ENCODE peak calls at places on chromosomes 3 and 15, in four cellular contexts. B is activated CD8-positive, alpha-beta memory T cell treated with anti-CD3 and anti-CD28 coated beads for 48 hours; Y is psoas muscle; H is kidney glomerular epithelial cell. N is an unnamed sample.

GRCh38 chr3:51024765-51025681 is 350.3 kb downstream of the DOCK3 start:
- DNase-seq in B (peak; percentile 13), Y (no peak), H (no peak), N (peak; percentile 21)

GRCh38 chr3:127377801-127378442 is 90.1 kb upstream of the PRR20G start:
- DNase-seq in B (no peak), Y (no peak), H (no peak), N (no peak)

GRCh38 chr3:99666201-99666600 is 27.8 kb downstream of the COL8A1 start:
- DNase-seq in B (no peak), Y (no peak), H (peak; percentile 51), N (no peak)

GRCh38 chr3:184333700-184334099 is 3.7 kb upstream of the FAM131A start:
- DNase-seq in B (no peak), Y (no peak), H (no peak), N (no peak)

GRCh38 chr3:147886889-147887288 is 477.7 kb downstream of the ZIC1 start:
- DNase-seq in B (no peak), Y (no peak), H (no peak), N (no peak)

GRCh38 chr3:16148783-16149182 is 25.7 kb upstream of the GALNT15 start:
- DNase-seq in B (no peak), Y (peak; percentile 69), H (peak; percentile 79), N (no peak)

GRCh38 chr3:107429330-107430181 is 52.3 kb downstream of the CCDC54 start:
- DNase-seq in B (peak; percentile 22), Y (peak; percentile 79), H (peak; percentile 71), N (peak; percentile 66)

GRCh38 chr3:186121271-186121670 is 12.4 kb upstream of the ETV5 start:
- DNase-seq in B (no peak), Y (no peak), H (no peak), N (no peak)

GRCh38 chr3:124057453-124057852 is 65.5 kb upstream of the ROPN1 start:
- DNase-seq in B (no peak), Y (peak; percentile 20), H (no peak), N (no peak)

GRCh38 chr3:34646911-34647465 is 848.6 kb downstream of the PDCD6IP start:
- DNase-seq in B (no peak), Y (no peak), H (no peak), N (no peak)

GRCh38 chr3:63096248-63097058 is 181.7 kb upstream of the SYNPR start:
- DNase-seq in B (no peak), Y (no peak), H (no peak), N (no peak)

GRCh38 chr3:14779069-14779685 is 39.6 kb upstream of the FGD5 start:
- DNase-seq in B (no peak), Y (no peak), H (no peak), N (no peak)

GRCh38 chr3:102132370-102132769 is 283.1 kb downstream of the NFKBIZ start:
- DNase-seq in B (no peak), Y (no peak), H (no peak), N (no peak)

GRCh38 chr15:65611888-65612615 is 1.1 kb upstream of the INTS14 start:
- DNase-seq in B (no peak), Y (no peak), H (peak; percentile 18), N (no peak)

GRCh38 chr3:196638922-196639516 is 475 bp upstream of the NRROS start:
- DNase-seq in B (no peak), Y (no peak), H (no peak), N (no peak)

GRCh38 chr3:56813656-56813965 is 11.9 kb upstream of the ARHGEF3 start:
- DNase-seq in B (no peak), Y (no peak), H (no peak), N (no peak)

GRCh38 chr3:139937674-139938279 is 2.8 kb downstream of the CLSTN2 start:
- DNase-seq in B (no peak), Y (peak; percentile 40), H (peak; percentile 59), N (no peak)

GRCh38 chr15:69951511-69952209 is 146.1 kb downstream of the TLE3 start:
- DNase-seq in B (no peak), Y (no peak), H (no peak), N (no peak)

GRCh38 chr15:73321496-73322344 is 47.0 kb downstream of the HCN4 start:
- DNase-seq in B (no peak), Y (no peak), H (no peak), N (no peak)

N was measured in stimulated activated effector memory CD8-positive, alpha-beta T cell treated with anti-CD3 and anti-CD28 coated beads, Interleukin-12 subunit alpha, Interleukin-12 subunit beta, amount 100 ng/mL, for 72 hours.